ENCODE peak calls at places on chromosomes 4 and X, in seven cellular contexts. J, B, S, M, I, H and U are unnamed samples.

GRCh38 chr4:118396881-118397666 is 44.3 kb upstream of the PRSS12 start:
- DNase-seq in M (no peak), H (no peak), J (no peak), B (no peak), I (no peak), S (no peak), U (no peak)

GRCh38 chrX:30308263-30309138 is 689 bp downstream of the NR0B1 start:
- DNase-seq in H (no peak), M (peak; percentile 69), J (peak; percentile 47), S (no peak), I (peak; percentile 44), B (peak; percentile 15), U (no peak)

GRCh38 chr4:8291036-8291682 is 21.6 kb downstream of the HTRA3 start:
- DNase-seq in H (peak; percentile 85), I (no peak), S (no peak), B (no peak), M (peak; percentile 69), J (no peak), U (no peak)

GRCh38 chrX:47573334-47574095 is 8.7 kb upstream of the TIMP1 start:
- DNase-seq in H (no peak), I (peak; percentile 45), J (peak; percentile 64), M (no peak), S (peak; percentile 85), B (peak; percentile 79), U (no peak)

GRCh38 chrX:154460326-154460725 is 2.2 kb downstream of the PLXNA3 start:
- DNase-seq in I (no peak), J (no peak), B (no peak), H (no peak), S (no peak), M (no peak), U (no peak)

GRCh38 chrX:76253432-76253831 is 80.6 kb downstream of the PBDC1 start:
- DNase-seq in B (peak; percentile 46), J (no peak), I (peak; percentile 34), H (no peak), S (peak; percentile 58), M (no peak), U (no peak)

GRCh38 chr4:93466440-93466839 is 362.1 kb upstream of the ATOH1 start:
- DNase-seq in I (no peak), J (no peak), H (no peak), B (no peak), S (no peak), M (no peak), U (no peak)

GRCh38 chr4:57051524-57051923 is 58.7 kb downstream of the IGFBP7 start:
- DNase-seq in B (no peak), I (no peak), J (no peak), H (no peak), M (no peak), S (no peak), U (no peak)

GRCh38 chr4:74038161-74039064 is at the start of gene CXCL3:
- DNase-seq in M (peak; percentile 86), J (peak; percentile 73), B (peak; percentile 63), I (peak; percentile 76), H (peak; percentile 81), S (peak; percentile 55), U (peak; percentile 16)

GRCh38 chr4:1462768-1463075 is 56.5 kb upstream of the NKX1-1 start:
- DNase-seq in J (no peak), I (no peak), S (no peak), M (peak; percentile 67), B (no peak), H (peak; percentile 88), U (no peak)

DNA sequence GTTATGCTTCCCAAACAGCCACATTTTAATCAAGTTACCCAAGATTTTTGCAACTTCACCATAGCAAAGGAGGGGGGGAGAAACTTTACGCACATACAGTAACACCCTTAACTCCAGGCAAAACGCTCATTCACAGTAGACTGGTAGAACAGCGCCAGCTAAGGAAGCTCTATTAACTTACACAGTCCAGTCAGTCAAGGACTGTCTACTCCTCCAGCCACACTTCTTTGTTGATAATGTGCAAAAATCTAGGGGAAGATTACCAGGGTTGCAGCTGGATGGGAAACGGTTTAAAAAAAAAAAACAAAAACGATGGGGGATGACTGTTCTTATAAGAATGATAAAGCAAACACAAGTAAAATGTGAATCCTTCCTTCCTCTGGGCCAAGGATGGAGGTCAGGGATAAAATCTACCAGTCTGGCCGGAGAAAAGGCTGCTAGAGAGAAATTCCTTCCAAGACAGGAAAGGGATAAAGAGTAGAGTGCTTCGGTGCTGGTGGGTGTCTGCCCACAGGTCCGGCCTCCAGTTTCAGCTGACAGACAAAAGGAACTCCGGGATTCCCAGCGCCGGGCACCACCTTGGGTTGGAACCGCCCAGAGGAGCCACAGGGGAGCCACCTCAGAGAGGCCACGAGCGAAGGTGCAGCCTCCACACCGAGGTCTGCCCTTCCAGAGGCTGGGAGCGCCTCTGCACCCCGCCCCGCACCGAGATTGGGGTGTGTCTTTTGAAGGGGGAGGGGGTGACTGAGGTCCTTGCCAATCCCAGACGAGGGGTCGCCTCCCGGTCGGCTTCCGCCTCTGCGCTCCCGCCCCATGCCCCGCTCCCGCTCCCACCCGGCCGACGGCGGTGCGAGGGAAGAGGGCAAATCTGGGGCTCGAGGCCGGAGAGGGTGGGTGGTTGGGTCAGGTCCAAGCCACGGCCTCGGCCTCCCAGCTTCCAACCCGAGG is 789 bp downstream of the ANKRD50 start:
- DNase-seq in H (peak; percentile 96), B (peak; percentile 79), S (peak; percentile 78), M (no peak), I (peak; percentile 69), J (no peak), U (no peak)
- TF ChIP-seq CTCF in H (peak; percentile 66), B (peak; percentile 38), S (peak; percentile 13), M (no peak), I (no peak), J (no peak), U (no peak)

DNA sequence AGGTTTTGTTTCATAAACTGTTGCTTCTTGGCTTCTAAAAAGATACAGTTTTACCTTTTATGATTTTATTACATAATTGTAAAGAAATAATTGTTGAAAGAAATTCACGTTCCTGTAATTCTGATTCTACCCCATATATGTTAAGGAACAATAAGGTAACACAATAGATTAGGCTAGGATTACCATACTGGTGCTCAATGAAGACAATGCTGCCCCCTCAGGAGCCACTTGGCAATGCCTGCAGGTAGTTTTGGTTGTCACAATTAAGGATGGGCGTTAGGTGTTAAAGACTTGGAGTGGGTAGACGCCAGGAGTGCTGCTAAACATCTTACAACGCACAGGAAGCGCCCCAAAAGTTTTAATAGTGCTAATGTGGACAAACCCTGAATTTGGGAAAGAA is 133.2 kb downstream of the NLGN4X start:
- DNase-seq in M (no peak), H (no peak), S (no peak), J (no peak), I (no peak), B (no peak), U (no peak)
- TF ChIP-seq CTCF in M (no peak), H (no peak), S (peak; percentile 8), J (no peak), I (peak; percentile 21), B (no peak), U (no peak)

DNA sequence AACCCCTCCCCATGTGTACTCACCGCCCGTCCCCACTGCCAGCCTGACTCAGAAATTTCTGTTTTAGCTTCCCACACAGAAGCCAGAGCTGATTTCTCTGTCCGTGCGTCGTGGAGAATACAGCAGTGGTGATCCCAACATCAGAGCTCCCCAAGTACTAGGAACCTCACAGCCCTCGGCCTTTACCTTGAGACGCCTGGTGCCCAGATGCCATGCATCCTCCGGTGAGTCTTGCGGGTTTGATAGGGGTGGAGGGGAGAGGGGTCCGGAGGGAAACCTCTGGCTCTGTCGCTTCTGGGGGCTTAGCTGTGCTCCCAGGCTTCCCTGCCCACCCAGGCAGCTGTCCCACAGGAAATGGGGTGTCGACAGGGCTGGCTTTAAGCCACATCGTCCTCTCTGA is 2.1 kb downstream of the LOC101059915 start:
- DNase-seq in I (no peak), S (no peak), B (no peak), M (peak; percentile 52), H (no peak), J (no peak), U (no peak)
- TF ChIP-seq CTCF in I (no peak), S (no peak), B (no peak), M (no peak), H (no peak), J (no peak), U (no peak)

GRCh38 chrX:133290076-133290475 is 71.9 kb upstream of the TFDP3 start:
- DNase-seq in B (peak; percentile 48), I (no peak), H (no peak), S (no peak), M (no peak), J (no peak), U (no peak)
- TF ChIP-seq CTCF in B (no peak), I (no peak), H (no peak), S (no peak), M (no peak), J (no peak), U (no peak)

GRCh38 chr4:150589174-150589573 is 7.2 kb downstream of the MAB21L2 start:
- DNase-seq in S (no peak), H (no peak), J (no peak), M (no peak), I (no peak), B (no peak), U (no peak)

GRCh38 chr4:150598906-150599305 is 17.0 kb downstream of the MAB21L2 start:
- DNase-seq in J (no peak), S (no peak), I (no peak), H (no peak), B (no peak), M (no peak), U (no peak)

GRCh38 chr4:150591284-150591874 is 9.4 kb downstream of the MAB21L2 start:
- DNase-seq in I (no peak), S (no peak), H (no peak), B (no peak), M (no peak), J (no peak), U (no peak)

GRCh38 chr4:150591904-150592303 is 10.0 kb downstream of the MAB21L2 start:
- DNase-seq in J (no peak), H (no peak), M (no peak), S (no peak), B (no peak), I (no peak), U (no peak)

GRCh38 chr4:150593996-150594395 is 12.0 kb downstream of the MAB21L2 start:
- DNase-seq in I (no peak), B (peak; percentile 34), H (no peak), J (no peak), S (no peak), M (no peak), U (no peak)
- TF ChIP-seq CTCF in I (no peak), B (peak; percentile 27), H (peak; percentile 73), J (no peak), S (peak; percentile 31), M (no peak), U (no peak)

GRCh38 chr4:186228514-186228894 is 1.2 kb downstream of the KLKB1 start:
- DNase-seq in S (peak; percentile 29), M (no peak), B (no peak), I (no peak), H (no peak), J (no peak), U (no peak)
- TF ChIP-seq CTCF in S (no peak), M (no peak), B (no peak), I (no peak), H (peak; percentile 29), J (no peak), U (no peak)

GRCh38 chrX:22383988-22384387 is 111.3 kb downstream of the CBLL2 start:
- DNase-seq in H (no peak), J (no peak), S (no peak), M (no peak), I (peak; percentile 4), B (no peak), U (no peak)
- TF ChIP-seq CTCF in H (no peak), J (no peak), S (no peak), M (no peak), I (no peak), B (no peak), U (no peak)